ENCODE peak calls at places on chromosome 18, in ten cellular contexts. V is K562, N is A549, P is heart left ventricle, R is HCT116, S is HepG2, F is body of pancreas, B is right lobe of liver, D is GM12878, M is gastrocnemius medialis. J is an unnamed sample.

GRCh38 chr18:75265872-75266271 is 55.3 kb downstream of the TSHZ1 start:
- ATAC-seq in R (no peak), D (no peak), F (no peak), M (no peak), B (no peak), S (no peak), P (no peak), N (no peak), V (no peak), J (no peak)

GRCh38 chr18:58967643-58968291 is 103.1 kb downstream of the ZNF532 start:
- ATAC-seq in V (no peak), P (peak; percentile 57), S (no peak), D (no peak), N (no peak), B (peak; percentile 54), F (no peak), M (peak; percentile 94), R (no peak), J (no peak)

GRCh38 chr18:59038295-59039039 is 101.2 kb upstream of the SEC11C start:
- ATAC-seq in F (no peak), R (no peak), M (no peak), D (no peak), B (no peak), P (no peak), S (no peak), N (no peak), V (no peak), J (no peak)

GRCh38 chr18:8910843-8911242 is 191.7 kb upstream of the NDUFV2 start:
- ATAC-seq in F (no peak), R (no peak), D (no peak), B (no peak), V (no peak), P (no peak), S (no peak), M (no peak), N (no peak), J (no peak)

GRCh38 chr18:2143666-2144065 is 427.6 kb downstream of the METTL4 start:
- ATAC-seq in F (no peak), R (no peak), M (no peak), B (no peak), V (no peak), P (no peak), N (no peak), S (no peak), D (no peak), J (no peak)

GRCh38 chr18:77321823-77322805 is 72.5 kb downstream of the GALR1 start:
- ATAC-seq in R (no peak), B (peak; percentile 71), S (peak; percentile 68), D (no peak), V (peak; percentile 89), P (no peak), M (no peak), F (peak; percentile 83), N (no peak), J (no peak)

GRCh38 chr18:79750980-79751571 is 46.7 kb upstream of the KCNG2 start:
- ATAC-seq in P (no peak), D (no peak), M (no peak), B (peak; percentile 65), R (peak; percentile 55), S (no peak), V (no peak), N (peak; percentile 55), F (peak; percentile 45), J (no peak)

GRCh38 chr18:5611221-5611620 is 67.4 kb upstream of the EPB41L3 start:
- ATAC-seq in F (no peak), M (no peak), B (no peak), R (no peak), N (no peak), V (no peak), S (no peak), D (no peak), P (no peak), J (no peak)

GRCh38 chr18:23838801-23839366 is 149.6 kb downstream of the LAMA3 start:
- ATAC-seq in B (no peak), V (no peak), F (no peak), M (no peak), S (no peak), N (no peak), P (no peak), R (no peak), D (peak; percentile 85), J (no peak)

GRCh38 chr18:28559511-28559910 is 382.6 kb upstream of the CDH2 start:
- ATAC-seq in P (no peak), B (no peak), F (no peak), N (no peak), S (no peak), M (no peak), D (no peak), V (no peak), R (no peak), J (no peak)

GRCh38 chr18:60809937-60810336 is 437.4 kb upstream of the MC4R start:
- ATAC-seq in P (no peak), R (no peak), B (no peak), S (no peak), F (no peak), N (no peak), M (no peak), D (no peak), V (no peak), J (no peak)

GRCh38 chr18:14747513-14748474 is at the start of gene ANKRD30B:
- ATAC-seq in N (no peak), D (no peak), B (no peak), R (no peak), F (no peak), P (no peak), V (no peak), M (no peak), S (no peak), J (peak; percentile 28)

GRCh38 chr18:70135604-70136003 is 69.9 kb downstream of the RTTN start:
- ATAC-seq in F (no peak), N (no peak), D (peak; percentile 21), P (no peak), R (no peak), S (no peak), V (no peak), B (no peak), M (no peak), J (no peak)

GRCh38 chr18:70128271-70128670 is 77.2 kb downstream of the RTTN start:
- ATAC-seq in N (no peak), B (no peak), V (no peak), M (no peak), D (no peak), F (no peak), S (no peak), P (no peak), R (no peak), J (no peak)

GRCh38 chr18:70127307-70127828 is 78.1 kb downstream of the RTTN start:
- ATAC-seq in F (no peak), N (no peak), V (no peak), P (no peak), R (no peak), S (peak; percentile 62), B (peak; percentile 21), M (no peak), D (no peak), J (no peak)

GRCh38 chr18:70132999-70133398 is 72.5 kb downstream of the RTTN start:
- ATAC-seq in N (peak; percentile 89), D (no peak), B (no peak), P (peak; percentile 47), V (no peak), S (no peak), F (peak; percentile 76), R (no peak), M (peak; percentile 30), J (peak; percentile 5)
- H3K27ac ChIP-seq in N (peak overlapping the region; percentile 51), D (no peak overlapping the region), B (no peak overlapping the region), P (no peak overlapping the region), V (no peak overlapping the region), S (no peak overlapping the region), F (no peak overlapping the region), R (no peak overlapping the region), M (no peak overlapping the region), J (no peak overlapping the region)

DNA sequence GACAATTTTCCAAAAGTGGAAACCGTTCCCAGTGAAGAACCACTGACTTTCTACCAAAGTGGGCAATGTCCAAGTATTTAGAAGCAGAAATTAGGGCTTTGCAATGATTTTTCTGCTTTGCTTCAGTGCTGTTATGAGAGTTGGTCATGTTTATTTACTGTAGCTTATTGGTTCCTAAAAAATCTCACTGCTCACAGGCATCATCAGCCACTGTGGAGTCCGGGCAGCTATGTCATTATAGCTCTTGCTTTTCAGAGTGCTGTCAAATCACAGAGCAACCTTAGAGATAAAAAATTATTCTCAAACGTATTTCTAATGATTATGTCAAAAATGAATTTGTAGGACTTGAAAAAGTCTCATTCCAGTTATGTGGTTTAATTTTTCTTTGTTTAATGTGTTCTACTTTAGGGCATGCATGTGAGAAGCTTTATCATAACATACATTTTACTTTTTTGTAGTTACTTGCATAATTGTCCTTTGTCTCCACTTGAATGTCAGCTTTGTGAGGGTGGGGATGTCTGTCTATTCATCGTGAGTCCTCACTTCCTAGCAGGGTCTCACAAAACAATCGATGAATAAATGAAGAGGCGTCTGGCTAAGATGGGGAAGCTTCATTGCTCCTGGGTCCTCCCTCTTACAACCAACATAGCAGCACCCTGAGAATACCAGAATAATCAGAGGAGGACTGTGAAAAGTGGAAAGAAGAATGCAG is 117.6 kb downstream of the TPGS2 start:
- ATAC-seq in V (no peak), R (no peak), D (no peak), M (no peak), F (no peak), B (no peak), P (no peak), N (no peak), S (no peak), J (no peak)
- TF ChIP-seq POLR2A in V (no peak), R (no peak), D (no peak), M (no peak), F (no peak), B (no peak), P (no peak), N (no peak), S (no peak), J (no peak)

GRCh38 chr18:61891874-61892273 is 933 bp downstream of the RNF152 start:
- ATAC-seq in D (no peak), R (no peak), B (peak; percentile 21), F (no peak), P (no peak), N (no peak), S (no peak), V (no peak), M (no peak), J (no peak)
- H3K27ac ChIP-seq in D (no peak overlapping the region), R (no peak overlapping the region), B (peak overlapping the region; percentile 98), F (no peak overlapping the region), P (peak overlapping the region; percentile 43), N (no peak overlapping the region), S (no peak overlapping the region), V (no peak overlapping the region), M (peak overlapping the region; percentile 84), J (no peak overlapping the region)

DNA sequence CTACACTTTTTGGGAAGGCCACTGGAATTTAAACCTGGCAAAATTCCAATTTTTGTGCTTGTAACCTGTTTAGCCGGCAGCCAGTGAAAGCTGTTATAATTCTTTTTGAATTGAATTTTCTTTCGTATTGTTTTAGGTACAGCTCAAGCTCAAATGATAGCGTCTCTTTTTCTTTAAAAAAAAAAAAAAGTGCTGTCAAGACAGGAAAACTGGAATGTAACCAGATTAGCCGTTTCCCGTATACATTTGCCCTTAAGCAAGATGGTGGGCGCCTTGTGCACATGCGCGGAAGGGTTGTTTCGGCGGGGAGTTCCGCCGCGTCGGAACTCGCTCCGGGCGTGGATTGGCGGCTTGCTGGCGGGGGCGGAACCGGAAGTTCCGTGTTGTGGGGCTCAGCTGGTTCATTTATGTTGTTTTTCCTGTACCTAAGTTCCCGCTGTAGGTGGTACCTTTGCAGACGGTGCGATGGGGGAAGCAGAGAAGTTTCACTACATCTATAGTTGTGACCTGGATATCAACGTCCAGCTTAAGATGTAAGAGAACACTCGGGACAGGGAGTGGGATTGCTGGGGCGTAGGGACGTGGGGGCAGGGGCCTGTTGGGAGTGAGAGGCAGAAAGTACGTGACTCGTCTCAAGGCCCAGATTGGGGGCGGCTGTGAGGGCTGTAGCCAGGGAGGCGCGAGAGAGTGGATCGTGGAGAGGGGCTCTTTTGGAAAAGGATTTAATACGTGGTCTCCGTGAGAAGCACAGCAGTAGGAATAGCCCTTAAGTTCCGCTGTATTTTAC is at the start of gene PIK3C3:
- ATAC-seq in S (peak; percentile 100), F (peak; percentile 100), N (peak; percentile 98), B (peak; percentile 100), D (peak; percentile 93), M (peak; percentile 97), R (peak; percentile 96), P (peak; percentile 98), V (peak; percentile 95), J (peak; percentile 99)
- TF ChIP-seq POLR2A in S (peak; percentile 67), F (no peak), N (peak; percentile 16), B (peak; percentile 39), D (peak; percentile 74), M (peak; percentile 31), R (no peak), P (no peak), V (peak; percentile 85), J (no peak)